ENCODE peak calls at places on chromosomes 1 and 21, in nine cellular contexts. S, Z, U, N, J, I, W, P and R are unnamed samples.

GRCh38 chr1:56578963-56579875 is at the start of gene PLPP3:
- DNase-seq in S (peak; percentile 69), Z (peak; percentile 91), U (no peak), N (peak; percentile 86), J (peak; percentile 53), I (peak; percentile 78), W (peak; percentile 94), P (peak; percentile 95), R (peak; percentile 71)

GRCh38 chr21:17441370-17441769 is 71.5 kb upstream of the CXADR start:
- DNase-seq in S (no peak), Z (no peak), U (no peak), N (peak; percentile 84), J (no peak), I (no peak), W (no peak), P (no peak), R (no peak)

GRCh38 chr1:245996806-245997205 is 510.3 kb downstream of the SMYD3 start:
- DNase-seq in S (no peak), Z (no peak), U (no peak), N (no peak), J (no peak), I (no peak), W (no peak), P (no peak), R (no peak)

GRCh38 chr1:101309334-101310221 is 72.8 kb downstream of the S1PR1 start:
- DNase-seq in S (peak; percentile 70), Z (no peak), U (peak; percentile 81), N (peak; percentile 57), J (no peak), I (peak; percentile 53), W (peak; percentile 27), P (peak; percentile 73), R (peak; percentile 34)

GRCh38 chr1:85585845-85586244 is 5.3 kb downstream of the CCN1 start:
- DNase-seq in S (no peak), Z (peak; percentile 49), U (no peak), N (peak; percentile 42), J (no peak), I (no peak), W (peak; percentile 48), P (no peak), R (no peak)

GRCh38 chr1:237695878-237696277 is 194.8 kb downstream of the ZP4 start:
- DNase-seq in S (no peak), Z (no peak), U (no peak), N (no peak), J (no peak), I (no peak), W (no peak), P (no peak), R (no peak)

GRCh38 chr1:4512622-4513021 is 141.8 kb upstream of the AJAP1 start:
- DNase-seq in S (no peak), Z (no peak), U (no peak), N (no peak), J (no peak), I (no peak), W (no peak), P (peak; percentile 81), R (no peak)

GRCh38 chr1:12601690-12602632 is 16.0 kb downstream of the DHRS3 start:
- DNase-seq in S (no peak), Z (no peak), U (no peak), N (peak; percentile 66), J (no peak), I (peak; percentile 39), W (peak; percentile 64), P (no peak), R (no peak)

GRCh38 chr1:60290393-60290792 is 216.8 kb upstream of the C1orf87 start:
- DNase-seq in S (no peak), Z (no peak), U (no peak), N (no peak), J (no peak), I (no peak), W (no peak), P (no peak), R (peak; percentile 12)

GRCh38 chr1:54199151-54199764 is 572 bp downstream of the CYB5RL start:
- DNase-seq in S (no peak), Z (no peak), U (no peak), N (no peak), J (no peak), I (no peak), W (no peak), P (no peak), R (no peak)

GRCh38 chr1:170495006-170495405 is 37.0 kb upstream of the GORAB start:
- DNase-seq in S (no peak), Z (no peak), U (no peak), N (no peak), J (no peak), I (no peak), W (no peak), P (no peak), R (no peak)

GRCh38 chr1:170491291-170491690 is 40.7 kb upstream of the GORAB start:
- DNase-seq in S (no peak), Z (no peak), U (no peak), N (no peak), J (no peak), I (no peak), W (no peak), P (no peak), R (no peak)

GRCh38 chr1:170498896-170499295 is 33.1 kb upstream of the GORAB start:
- DNase-seq in S (no peak), Z (no peak), U (no peak), N (no peak), J (no peak), I (no peak), W (no peak), P (no peak), R (no peak)

GRCh38 chr1:170494369-170494768 is 37.6 kb upstream of the GORAB start:
- DNase-seq in S (no peak), Z (no peak), U (no peak), N (no peak), J (no peak), I (no peak), W (no peak), P (no peak), R (no peak)
- H3K27ac ChIP-seq in S (no peak overlapping the region), Z (no peak overlapping the region), U (no peak overlapping the region), N (no peak overlapping the region), J (peak overlapping the region; percentile 41), I (no peak overlapping the region), W (no peak overlapping the region), P (no peak overlapping the region), R (no peak overlapping the region)

GRCh38 chr1:31443673-31444072 is 30.7 kb downstream of the SERINC2 start:
- DNase-seq in S (no peak), Z (no peak), U (no peak), N (no peak), J (no peak), I (no peak), W (no peak), P (no peak), R (no peak)
- H3K27ac ChIP-seq in S (no peak overlapping the region), Z (no peak overlapping the region), U (no peak overlapping the region), N (no peak overlapping the region), J (no peak overlapping the region), I (no peak overlapping the region), W (no peak overlapping the region), P (no peak overlapping the region), R (no peak overlapping the region)

GRCh38 chr1:212565079-212565478 is 43.5 kb upstream of the ATF3 start:
- DNase-seq in S (no peak), Z (no peak), U (no peak), N (no peak), J (no peak), I (no peak), W (no peak), P (no peak), R (no peak)

GRCh38 chr1:212567676-212568075 is 40.9 kb upstream of the ATF3 start:
- DNase-seq in S (no peak), Z (no peak), U (no peak), N (no peak), J (no peak), I (no peak), W (no peak), P (no peak), R (no peak)

GRCh38 chr1:212568978-212569537 is 39.5 kb upstream of the ATF3 start:
- DNase-seq in S (no peak), Z (no peak), U (no peak), N (no peak), J (no peak), I (no peak), W (no peak), P (no peak), R (no peak)

GRCh38 chr1:212565571-212566305 is 42.8 kb upstream of the ATF3 start:
- DNase-seq in S (no peak), Z (no peak), U (no peak), N (peak; percentile 28), J (no peak), I (no peak), W (no peak), P (no peak), R (no peak)

DNA sequence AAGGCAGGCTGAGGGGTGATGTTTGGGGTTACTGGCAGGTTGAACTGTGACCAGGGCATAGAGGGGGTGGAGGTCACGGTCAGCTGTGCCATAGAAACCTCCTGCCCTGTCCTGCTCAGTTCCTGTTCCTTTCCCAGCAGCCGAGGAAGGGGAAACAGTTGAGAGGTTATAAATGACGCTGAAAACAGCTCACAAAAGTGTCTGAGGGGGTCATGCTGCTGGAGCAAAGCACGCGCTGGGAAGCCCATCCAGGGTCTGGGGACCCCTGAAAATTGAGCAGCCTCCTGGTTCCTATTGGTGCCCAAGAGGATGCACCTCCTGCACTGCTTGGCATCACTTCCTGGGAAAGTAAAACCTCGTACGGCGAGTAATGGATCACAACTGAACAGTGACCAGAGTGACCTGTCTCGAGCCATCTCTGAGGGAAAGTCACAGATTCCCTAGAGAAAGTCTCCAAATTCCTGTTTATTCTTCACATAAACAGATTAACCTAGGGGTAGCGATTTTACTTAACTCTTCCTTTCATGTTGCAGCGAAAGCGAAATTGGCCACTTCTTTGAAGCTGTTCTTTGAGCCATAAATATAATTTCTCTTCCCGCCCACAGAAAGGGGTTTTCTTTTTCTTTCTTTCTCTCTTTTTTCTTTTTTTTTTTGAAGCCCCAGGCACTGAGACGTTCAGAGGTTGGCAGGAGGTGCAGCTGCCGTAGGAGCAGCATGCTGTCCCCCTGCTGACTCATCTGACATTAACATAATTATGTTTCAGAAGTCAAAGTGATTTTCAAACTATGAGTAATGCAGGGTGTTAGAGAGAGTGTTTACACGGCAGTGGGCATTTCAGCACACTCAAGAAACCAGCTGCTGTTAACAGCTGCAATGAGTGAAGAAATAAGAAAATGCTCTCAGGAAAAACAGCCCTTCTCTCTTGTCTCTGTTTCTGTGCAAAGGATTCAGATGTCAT is 41.8 kb upstream of the ATF3 start:
- DNase-seq in S (peak; percentile 56), Z (peak; percentile 56), U (peak; percentile 46), N (peak; percentile 81), J (no peak), I (peak; percentile 86), W (peak; percentile 74), P (peak; percentile 66), R (peak; percentile 28)
- H3K27ac ChIP-seq in S (no peak overlapping the region), Z (peak overlapping the region; percentile 39), U (no peak overlapping the region), N (peak overlapping the region; percentile 30), J (peak overlapping the region; percentile 70), I (peak overlapping the region; percentile 49), W (peak overlapping the region; percentile 47), P (peak overlapping the region; percentile 79), R (no peak overlapping the region)

DNA sequence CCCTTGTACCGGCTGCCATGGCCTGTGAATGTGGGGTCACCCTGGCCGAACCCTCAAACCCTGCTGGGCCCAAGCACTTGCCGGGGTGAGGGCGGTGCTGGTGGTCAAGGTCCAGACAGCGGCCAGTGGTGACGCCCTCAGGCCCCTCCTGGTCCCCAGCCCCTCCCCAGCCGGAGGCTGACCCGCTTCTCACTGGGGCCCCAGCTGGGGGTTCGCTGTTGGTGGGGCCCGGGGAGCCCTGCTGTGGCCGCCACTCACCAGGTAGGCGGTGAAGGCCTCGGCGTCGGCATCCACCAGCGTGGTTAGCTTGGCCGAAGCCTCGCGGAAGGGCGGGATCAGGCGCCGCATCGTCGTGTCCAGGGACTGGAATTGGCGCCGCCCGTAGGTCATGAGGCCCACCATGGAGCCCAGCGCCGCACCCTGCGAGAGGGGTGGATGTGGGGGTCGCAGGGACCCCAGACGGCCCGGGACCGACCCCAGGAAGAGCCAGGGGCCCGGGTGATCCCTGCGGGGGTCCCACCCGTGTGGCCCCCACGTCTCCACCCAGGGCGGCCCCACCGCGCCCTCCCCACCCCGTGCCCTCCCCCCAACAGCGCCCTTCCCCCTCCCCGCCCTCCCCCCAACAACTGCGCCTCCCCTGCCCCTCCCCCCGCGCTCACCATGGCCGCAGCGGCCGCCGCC is 10.1 kb downstream of the FTCD start:
- DNase-seq in S (no peak), Z (no peak), U (no peak), N (no peak), J (no peak), I (no peak), W (no peak), P (peak; percentile 66), R (no peak)
- H3K27ac ChIP-seq in S (no peak overlapping the region), Z (no peak overlapping the region), U (no peak overlapping the region), N (no peak overlapping the region), J (no peak overlapping the region), I (no peak overlapping the region), W (no peak overlapping the region), P (no peak overlapping the region), R (no peak overlapping the region)